ENCODE peak calls at places on chromosomes 3 and 15, in five cellular contexts. R, Q, T, F and J are unnamed samples.
A peak's percentile ranks its signal among the peaks of the same experiment; 100 is the strongest.

GRCh38 chr3:125606291-125606690 is 11.0 kb upstream of the OSBPL11 start:
- DNase-seq in R (no peak), Q (no peak), F (no peak), T (no peak), J (no peak)

GRCh38 chr15:94877833-94878232 is 646.5 kb downstream of the MCTP2 start:
- DNase-seq in T (no peak), Q (no peak), F (no peak), R (no peak), J (no peak)

GRCh38 chr3:181276358-181276896 is 286.9 kb upstream of the DNAJC19 start:
- DNase-seq in R (no peak), F (no peak), T (no peak), Q (no peak), J (no peak)

GRCh38 chr3:159252772-159253384 is 451.0 kb downstream of the MFSD1 start:
- DNase-seq in T (peak; percentile 52), F (peak; percentile 80), Q (no peak), R (peak; percentile 66), J (no peak)

GRCh38 chr3:10551821-10552630 is 46.6 kb upstream of the ATP2B2 start:
- DNase-seq in F (no peak), R (no peak), T (peak; percentile 27), Q (peak; percentile 27), J (no peak)

GRCh38 chr3:102354818-102355515 is 79.8 kb upstream of the ZPLD1 start:
- DNase-seq in R (no peak), T (peak; percentile 0), F (peak; percentile 51), Q (no peak), J (no peak)

GRCh38 chr15:34084086-34084485 is 17.6 kb downstream of the EMC7 start:
- DNase-seq in F (no peak), R (no peak), T (no peak), Q (no peak), J (no peak)

GRCh38 chr3:66426135-66426534 is 74.7 kb downstream of the LRIG1 start:
- DNase-seq in F (no peak), Q (no peak), T (no peak), R (no peak), J (no peak)

GRCh38 chr3:175410251-175410650 is 551.1 kb downstream of the NAALADL2 start:
- DNase-seq in F (no peak), T (no peak), Q (no peak), R (no peak), J (no peak)

GRCh38 chr3:157373783-157374182 is 62.9 kb upstream of the PTX3 start:
- DNase-seq in Q (no peak), T (no peak), R (no peak), F (no peak), J (no peak)

GRCh38 chr3:27653803-27654558 is 68.1 kb downstream of the EOMES start:
- DNase-seq in Q (no peak), F (no peak), R (peak; percentile 50), T (no peak), J (no peak)

GRCh38 chr15:41429003-41429890 is 12.4 kb downstream of the RTF1 start:
- DNase-seq in R (no peak), F (no peak), T (no peak), Q (no peak), J (no peak)

GRCh38 chr3:7204848-7205156 is 343.9 kb downstream of the GRM7 start:
- DNase-seq in R (no peak), Q (no peak), F (no peak), T (no peak), J (no peak)

GRCh38 chr3:140292154-140292553 is 357.2 kb downstream of the CLSTN2 start:
- DNase-seq in T (no peak), R (no peak), Q (no peak), F (no peak), J (no peak)

GRCh38 chr3:174775603-174776002 is 83.5 kb upstream of the NAALADL2 start:
- DNase-seq in T (no peak), F (peak; percentile 24), Q (no peak), R (no peak), J (no peak)

GRCh38 chr15:67931861-67932260 is 92.0 kb upstream of the RNU6-1 start:
- DNase-seq in Q (no peak), R (no peak), F (no peak), T (peak; percentile 40), J (no peak)

GRCh38 chr15:77764095-77764494 is 131.4 kb upstream of the LINGO1 start:
- DNase-seq in T (no peak), F (no peak), R (no peak), Q (no peak), J (no peak)

GRCh38 chr3:195001961-195002861 is 268.7 kb downstream of the XXYLT1 start:
- DNase-seq in R (peak; percentile 79), Q (peak; percentile 72), F (peak; percentile 80), T (peak; percentile 77), J (peak; percentile 73)

GRCh38 chr15:85402195-85402921 is 22.0 kb downstream of the AKAP13 start:
- DNase-seq in Q (no peak), F (peak; percentile 51), T (no peak), R (no peak), J (no peak)

GRCh38 chr3:46096336-46096735 is 69.1 kb upstream of the XCR1 start:
- DNase-seq in Q (no peak), R (no peak), F (no peak), T (no peak), J (no peak)

GRCh38 chr3:106065831-106066230 is 197.0 kb upstream of the CBLB start:
- DNase-seq in T (no peak), Q (no peak), F (no peak), R (no peak), J (no peak)

GRCh38 chr3:25582242-25582641 is 82.5 kb downstream of the TOP2B start:
- DNase-seq in T (peak; percentile 91), R (no peak), Q (no peak), F (peak; percentile 63), J (no peak)

GRCh38 chr15:79853492-79854328 is 43.1 kb downstream of the MTHFS start:
- DNase-seq in T (peak; percentile 88), Q (peak; percentile 14), R (peak; percentile 88), F (peak; percentile 88), J (peak; percentile 78)

GRCh38 chr3:171125010-171125409 is 98.5 kb upstream of the SLC2A2 start:
- DNase-seq in T (no peak), Q (no peak), R (no peak), F (peak; percentile 65), J (no peak)

GRCh38 chr15:31455499-31455898 is 128.9 kb downstream of the KLF13 start:
- DNase-seq in Q (no peak), F (no peak), R (peak; percentile 49), T (no peak), J (no peak)

GRCh38 chr15:68552344-68552743 is 26.4 kb upstream of the CORO2B start:
- DNase-seq in T (no peak), Q (no peak), R (no peak), F (no peak), J (no peak)

GRCh38 chr3:134336587-134336986 is 37.7 kb downstream of the AMOTL2 start:
- DNase-seq in Q (no peak), T (no peak), R (no peak), F (no peak), J (no peak)

GRCh38 chr3:14238356-14238755 is 59.7 kb downstream of the LSM3 start:
- DNase-seq in Q (no peak), F (no peak), R (no peak), T (no peak), J (no peak)

GRCh38 chr3:116614795-116615362 is 94.7 kb upstream of the TUSC7 start:
- DNase-seq in T (no peak), F (no peak), R (peak; percentile 72), Q (no peak), J (no peak)

GRCh38 chr15:38190501-38190900 is 62.1 kb upstream of the SPRED1 start:
- DNase-seq in R (no peak), Q (no peak), F (no peak), T (no peak), J (no peak)

GRCh38 chr15:49215768-49216739 is 46.0 kb downstream of the GALK2 start:
- DNase-seq in T (no peak), Q (peak; percentile 57), F (no peak), R (peak; percentile 60), J (peak; percentile 50)

GRCh38 chr15:91889143-91889815 is 35.8 kb downstream of the SLCO3A1 start:
- DNase-seq in F (no peak), T (no peak), Q (no peak), R (no peak), J (no peak)

GRCh38 chr3:134437211-134437752 is 48.5 kb downstream of the ANAPC13 start:
- DNase-seq in Q (no peak), T (no peak), R (no peak), F (no peak), J (no peak)

GRCh38 chr15:76930831-76931396 is 635 bp upstream of the RCN2 start:
- DNase-seq in F (no peak), T (peak; percentile 20), Q (no peak), R (no peak), J (no peak)

GRCh38 chr3:69200384-69201068 is 78.1 kb upstream of the LMOD3 start:
- DNase-seq in F (peak; percentile 94), Q (no peak), R (peak; percentile 62), T (peak; percentile 47), J (no peak)

GRCh38 chr3:69199942-69200341 is 77.5 kb upstream of the LMOD3 start:
- DNase-seq in F (no peak), Q (no peak), T (no peak), R (no peak), J (no peak)

GRCh38 chr3:69203631-69204314 is 81.4 kb upstream of the LMOD3 start:
- DNase-seq in T (no peak), Q (no peak), R (no peak), F (no peak), J (no peak)

GRCh38 chr3:69204315-69204957 is 82.0 kb upstream of the LMOD3 start:
- DNase-seq in Q (no peak), T (no peak), F (peak; percentile 55), R (no peak), J (no peak)

GRCh38 chr3:69201658-69202057 is 79.3 kb upstream of the LMOD3 start:
- DNase-seq in R (no peak), F (no peak), T (no peak), Q (no peak), J (no peak)
- H3K4me1 ChIP-seq in R (peaks cover 28% of the 10 kb centered on the region), F (peaks cover 46% of the 10 kb centered on the region), T (no peaks in the 10 kb centered on the region), Q (peaks cover 4% of the 10 kb centered on the region), J (peaks cover 13% of the 10 kb centered on the region)

GRCh38 chr3:123723527-123724168 is 138.8 kb upstream of the HACD2 start:
- DNase-seq in F (peak; percentile 78), R (peak; percentile 93), T (peak; percentile 77), Q (no peak), J (peak; percentile 69)
- TF ChIP-seq CTCF in F (peak; percentile 84), R (peak; percentile 91), T (peak; percentile 80), Q (peak; percentile 86), J (peak; percentile 73)

GRCh38 chr3:22157848-22158247 is 406.8 kb upstream of the ZNF385D start:
- DNase-seq in Q (no peak), R (no peak), F (no peak), T (no peak), J (no peak)
- H3K27me3 ChIP-seq in Q (no peaks in the 10 kb centered on the region), R (no peaks in the 10 kb centered on the region), F (no peaks in the 10 kb centered on the region), T (no peaks in the 10 kb centered on the region), J (no peaks in the 10 kb centered on the region)

DNA sequence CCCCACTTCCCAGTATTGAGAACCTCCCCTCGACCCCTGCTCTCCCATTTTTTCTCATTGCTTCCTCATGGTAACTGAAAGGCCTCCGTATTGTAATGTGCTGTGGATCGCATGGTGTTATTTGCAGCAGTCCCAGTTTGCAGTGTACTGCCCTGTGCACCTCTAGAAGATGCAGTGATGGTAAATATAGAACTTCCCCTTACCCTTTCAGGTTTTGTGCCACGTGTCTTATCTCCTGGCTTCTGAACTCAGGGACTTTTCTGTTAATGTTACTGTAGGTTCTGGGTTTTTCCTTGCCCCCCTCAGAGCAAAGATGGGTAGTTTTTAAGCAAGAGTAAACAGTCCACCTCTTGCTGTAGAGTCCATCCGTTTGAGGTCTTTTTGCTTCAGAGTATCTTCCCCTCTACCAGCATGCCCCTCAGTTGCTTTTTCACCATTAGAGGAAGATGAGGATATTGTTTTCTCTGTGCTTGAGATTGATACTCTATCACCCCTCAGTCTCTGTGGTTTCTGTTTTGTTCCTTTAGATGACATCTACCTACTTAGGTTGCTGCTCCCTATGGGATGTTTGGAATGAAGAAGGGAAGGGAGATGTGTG is 22.4 kb downstream of the CHD2 start:
- DNase-seq in Q (no peak), R (no peak), T (no peak), F (no peak), J (no peak)
- H3K4me1 ChIP-seq in Q (peaks cover 47% of the 10 kb centered on the region), R (peaks cover 40% of the 10 kb centered on the region), T (peaks cover 25% of the 10 kb centered on the region), F (peaks cover 34% of the 10 kb centered on the region), J (peaks cover 25% of the 10 kb centered on the region)